ENCODE peak calls at places on chromosomes 16 and 17, in four cellular contexts. One of them, this sample, is unnamed. For H3K9me1, the result is how much of the 10 kb centered on the place peaks cover.

GRCh38 chr17:80248894-80249710 is 11.6 kb upstream of the RNF213 start:
- DNase-seq in K562: peak
- DNase-seq in endothelial cell of umbilical vein: no peak
- DNase-seq in IMR-90: no peak
- DNase-seq in this sample: no peak

GRCh38 chr17:11026903-11027302 is 189.0 kb upstream of the PIRT start:
- DNase-seq in endothelial cell of umbilical vein: no peak
- DNase-seq in IMR-90: no peak
- DNase-seq in K562: no peak
- DNase-seq in this sample: no peak

GRCh38 chr17:76501018-76501826 is at the start of gene RHBDF2:
- DNase-seq in K562: peak
- DNase-seq in IMR-90: peak
- DNase-seq in endothelial cell of umbilical vein: peak
- DNase-seq in this sample: peak

GRCh38 chr16:8733849-8734540 is 59.6 kb downstream of the ABAT start:
- DNase-seq in IMR-90: no peak
- DNase-seq in endothelial cell of umbilical vein: no peak
- DNase-seq in K562: no peak
- DNase-seq in this sample: no peak

GRCh38 chr17:1154704-1155103 is 25.1 kb downstream of the ABR start:
- DNase-seq in IMR-90: no peak
- DNase-seq in endothelial cell of umbilical vein: no peak
- DNase-seq in K562: no peak
- DNase-seq in this sample: no peak

GRCh38 chr16:82439678-82440293 is 187.0 kb upstream of the CDH13 start:
- DNase-seq in endothelial cell of umbilical vein: peak
- DNase-seq in IMR-90: peak
- DNase-seq in K562: no peak
- DNase-seq in this sample: no peak

GRCh38 chr16:1349351-1349750 is 2.3 kb downstream of the TSR3 start:
- DNase-seq in K562: no peak
- DNase-seq in endothelial cell of umbilical vein: no peak
- DNase-seq in IMR-90: no peak
- DNase-seq in this sample: no peak

GRCh38 chr16:89343501-89344291 is 126.2 kb downstream of the ZNF778 start:
- DNase-seq in K562: no peak
- DNase-seq in IMR-90: peak
- DNase-seq in endothelial cell of umbilical vein: no peak
- DNase-seq in this sample: no peak

GRCh38 chr16:71250461-71251232 is 20.1 kb upstream of the HYDIN start:
- DNase-seq in K562: no peak
- DNase-seq in endothelial cell of umbilical vein: no peak
- DNase-seq in IMR-90: no peak
- DNase-seq in this sample: no peak

GRCh38 chr17:51322390-51323029 is 62.2 kb downstream of the UTP18 start:
- DNase-seq in K562: peak
- DNase-seq in endothelial cell of umbilical vein: peak
- DNase-seq in IMR-90: peak
- DNase-seq in this sample: no peak

GRCh38 chr17:4789951-4790704 is 1.4 kb downstream of the GLTPD2 start:
- DNase-seq in endothelial cell of umbilical vein: peak
- DNase-seq in K562: peak
- DNase-seq in IMR-90: peak
- DNase-seq in this sample: peak
- H3K9me1 ChIP-seq in endothelial cell of umbilical vein: under half
- H3K9me1 ChIP-seq in K562: under half
- H3K9me1 ChIP-seq in IMR-90: under half
- H3K9me1 ChIP-seq in this sample: under half

GRCh38 chr16:86120982-86121242 is 221.9 kb downstream of the IRF8 start:
- DNase-seq in K562: no peak
- DNase-seq in IMR-90: no peak
- DNase-seq in endothelial cell of umbilical vein: no peak
- DNase-seq in this sample: no peak
- H3K9me1 ChIP-seq in K562: under half
- H3K9me1 ChIP-seq in IMR-90: under half
- H3K9me1 ChIP-seq in endothelial cell of umbilical vein: under half
- H3K9me1 ChIP-seq in this sample: under half

DNA sequence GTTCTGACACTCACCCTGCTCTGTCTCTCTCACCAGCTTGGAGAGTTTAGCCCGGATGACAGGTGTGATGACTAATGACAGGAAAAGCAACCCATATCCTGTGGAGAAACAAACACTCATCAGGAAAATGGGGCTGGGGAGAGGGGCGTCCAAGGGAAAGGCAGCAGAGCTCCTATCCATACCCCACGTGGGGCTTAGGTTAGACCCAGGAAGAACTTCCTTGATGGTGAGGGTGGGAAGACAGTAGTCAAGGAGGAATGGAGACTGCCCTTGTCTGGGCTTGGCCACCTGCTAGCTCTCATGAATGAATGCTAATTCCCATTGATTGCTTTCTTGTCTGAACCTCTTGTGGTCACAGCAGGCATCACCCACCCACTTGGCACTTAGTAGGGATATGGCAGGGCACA is 3.8 kb downstream of the SLC46A1 start:
- DNase-seq in endothelial cell of umbilical vein: no peak
- DNase-seq in IMR-90: no peak
- DNase-seq in K562: no peak
- DNase-seq in this sample: no peak
- H3K9me1 ChIP-seq in endothelial cell of umbilical vein: under half
- H3K9me1 ChIP-seq in IMR-90: under half
- H3K9me1 ChIP-seq in K562: under half
- H3K9me1 ChIP-seq in this sample: under half

DNA sequence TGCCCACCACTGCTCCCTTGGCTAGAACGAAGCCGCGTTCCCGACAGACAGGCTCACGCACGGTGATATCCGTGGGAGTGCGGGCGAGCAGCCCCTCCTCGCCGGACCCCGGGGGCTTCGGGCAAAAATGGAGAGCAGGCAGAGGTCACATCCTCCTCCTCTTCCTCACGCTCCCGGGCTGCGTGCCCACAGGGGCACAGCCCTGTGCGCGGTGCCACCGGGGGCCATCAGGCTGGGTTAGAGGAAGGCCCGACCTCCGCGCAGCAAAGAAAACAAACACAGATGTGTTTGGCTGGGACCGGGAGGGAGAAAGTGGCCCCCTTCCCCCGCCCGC is 519 bp upstream of the NTN1 start:
- DNase-seq in endothelial cell of umbilical vein: no peak
- DNase-seq in K562: no peak
- DNase-seq in IMR-90: no peak
- DNase-seq in this sample: no peak
- H3K9me1 ChIP-seq in endothelial cell of umbilical vein: under half
- H3K9me1 ChIP-seq in K562: under half
- H3K9me1 ChIP-seq in IMR-90: under half
- H3K9me1 ChIP-seq in this sample: under half

GRCh38 chr17:40879026-40879425 is 6.0 kb downstream of the KRT20 start:
- DNase-seq in endothelial cell of umbilical vein: no peak
- DNase-seq in K562: no peak
- DNase-seq in IMR-90: no peak
- DNase-seq in this sample: no peak
- H3K9me1 ChIP-seq in endothelial cell of umbilical vein: under half
- H3K9me1 ChIP-seq in K562: under half
- H3K9me1 ChIP-seq in IMR-90: under half
- H3K9me1 ChIP-seq in this sample: under half

GRCh38 chr17:45104907-45105624 is 27.2 kb downstream of the PLCD3 start:
- DNase-seq in IMR-90: no peak
- DNase-seq in endothelial cell of umbilical vein: no peak
- DNase-seq in K562: no peak
- DNase-seq in this sample: no peak
- H3K9me1 ChIP-seq in IMR-90: under half
- H3K9me1 ChIP-seq in endothelial cell of umbilical vein: under half
- H3K9me1 ChIP-seq in K562: under half
- H3K9me1 ChIP-seq in this sample: under half

GRCh38 chr17:39923836-39924690 is 3.3 kb downstream of the ORMDL3 start:
- DNase-seq in IMR-90: peak
- DNase-seq in endothelial cell of umbilical vein: peak
- DNase-seq in K562: no peak
- DNase-seq in this sample: no peak

GRCh38 chr17:39924691-39925055 is 2.7 kb downstream of the ORMDL3 start:
- DNase-seq in IMR-90: no peak
- DNase-seq in endothelial cell of umbilical vein: no peak
- DNase-seq in K562: no peak
- DNase-seq in this sample: no peak

GRCh38 chr17:39921323-39921722 is 2.9 kb upstream of the GSDMB start:
- DNase-seq in endothelial cell of umbilical vein: no peak
- DNase-seq in IMR-90: no peak
- DNase-seq in K562: no peak
- DNase-seq in this sample: no peak

GRCh38 chr17:39922006-39922405 is 3.6 kb upstream of the GSDMB start:
- DNase-seq in IMR-90: no peak
- DNase-seq in endothelial cell of umbilical vein: no peak
- DNase-seq in K562: no peak
- DNase-seq in this sample: no peak

DNA sequence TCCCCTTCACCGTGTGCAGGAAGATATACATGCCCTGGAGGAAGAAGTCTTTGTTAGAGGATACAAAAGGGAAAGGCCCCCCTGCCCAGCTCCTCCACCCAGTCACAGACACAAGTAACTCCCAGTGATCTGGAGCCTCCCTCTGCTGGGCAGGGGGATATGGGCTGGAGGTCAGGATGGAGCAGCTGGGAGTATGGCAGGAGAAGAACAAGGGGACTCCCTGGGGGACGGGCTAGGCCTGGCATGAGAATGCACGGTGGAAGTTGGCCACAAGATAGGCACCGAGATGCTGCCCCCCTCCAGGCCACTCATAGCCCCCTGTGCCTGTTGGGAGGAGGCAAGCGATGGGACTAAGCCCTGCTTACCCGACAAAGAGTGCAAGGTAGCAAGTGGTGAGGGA is 4.2 kb downstream of the ORMDL3 start:
- DNase-seq in IMR-90: no peak
- DNase-seq in K562: no peak
- DNase-seq in endothelial cell of umbilical vein: no peak
- DNase-seq in this sample: no peak
- H3K9me1 ChIP-seq in IMR-90: under half
- H3K9me1 ChIP-seq in K562: under half
- H3K9me1 ChIP-seq in endothelial cell of umbilical vein: under half
- H3K9me1 ChIP-seq in this sample: under half

GRCh38 chr16:85359147-85359822 is 247.0 kb upstream of the CIBAR2 start:
- DNase-seq in K562: peak
- DNase-seq in IMR-90: peak
- DNase-seq in endothelial cell of umbilical vein: no peak
- DNase-seq in this sample: no peak
- H3K9me1 ChIP-seq in K562: under half
- H3K9me1 ChIP-seq in IMR-90: under half
- H3K9me1 ChIP-seq in endothelial cell of umbilical vein: under half
- H3K9me1 ChIP-seq in this sample: under half

This sample was measured in keratinocyte.